ENCODE peak calls at places on chromosomes 3 and 15, in five cellular contexts. C is stomach, J is ascending aorta, I is neural progenitor cell, V is fibroblast of lung. H is an unnamed sample.
A peak's percentile ranks its signal among the peaks of the same experiment; 100 is the strongest.

GRCh38 chr3:100737334-100737733 is 28.0 kb downstream of the TFG start:
- DNase-seq in J (no peak), C (no peak), I (peak; percentile 68), V (peak; percentile 22), H (no peak)

GRCh38 chr3:98968824-98969223 is 67.3 kb upstream of the DCBLD2 start:
- DNase-seq in J (no peak), I (no peak), V (no peak), C (no peak), H (no peak)

GRCh38 chr15:40554164-40554530 is 10.7 kb downstream of the CCDC32 start:
- DNase-seq in I (peak; percentile 47), V (no peak), C (no peak), J (no peak), H (no peak)

GRCh38 chr15:39691229-39691628 is 91.4 kb downstream of the FSIP1 start:
- DNase-seq in V (peak; percentile 35), J (no peak), I (no peak), C (no peak), H (no peak)

GRCh38 chr3:171829841-171830559 is 13.1 kb upstream of the TMEM212 start:
- DNase-seq in V (peak; percentile 72), I (peak; percentile 76), C (peak; percentile 74), J (peak; percentile 75), H (peak; percentile 89)

GRCh38 chr3:34196914-34197313 is 398.5 kb downstream of the PDCD6IP start:
- DNase-seq in V (no peak), C (no peak), J (no peak), I (no peak), H (no peak)

GRCh38 chr3:32391643-32392529 is at the start of gene CMTM7:
- DNase-seq in J (peak; percentile 87), C (peak; percentile 79), I (peak; percentile 79), V (peak; percentile 53), H (peak; percentile 93)

GRCh38 chr3:65793495-65794200 is 245.1 kb downstream of the MAGI1 start:
- DNase-seq in C (no peak), I (no peak), J (no peak), V (peak; percentile 31), H (no peak)

GRCh38 chr3:197189633-197190032 is 108.8 kb downstream of the DLG1 start:
- DNase-seq in I (peak; percentile 14), V (no peak), J (no peak), C (no peak), H (no peak)

GRCh38 chr15:101523560-101523940 is 34.0 kb upstream of the PCSK6 start:
- DNase-seq in J (peak; percentile 42), I (no peak), C (no peak), V (no peak), H (peak; percentile 65)

GRCh38 chr3:65178703-65179102 is 490.9 kb upstream of the ADAMTS9 start:
- DNase-seq in J (no peak), V (peak; percentile 44), I (no peak), C (no peak), H (no peak)

GRCh38 chr15:90659481-90659880 is 57.7 kb upstream of the BLM start:
- DNase-seq in C (no peak), I (no peak), V (no peak), J (no peak), H (no peak)

GRCh38 chr3:65778966-65779365 is 259.8 kb downstream of the MAGI1 start:
- DNase-seq in J (no peak), I (no peak), C (no peak), V (peak; percentile 67), H (no peak)

GRCh38 chr15:99703603-99704443 is 29.4 kb downstream of the LYSMD4 start:
- DNase-seq in J (no peak), I (peak; percentile 16), C (no peak), V (peak; percentile 90), H (no peak)

GRCh38 chr3:46849686-46850467 is 13.4 kb downstream of the MYL3 start:
- DNase-seq in I (no peak), V (no peak), C (peak; percentile 17), J (peak; percentile 37), H (peak; percentile 47)

GRCh38 chr15:57198654-57199241 is 177.6 kb upstream of the CGNL1 start:
- DNase-seq in I (peak; percentile 60), V (peak; percentile 67), C (no peak), J (no peak), H (no peak)

GRCh38 chr3:5105050-5105449 is 17.0 kb upstream of the ARL8B start:
- DNase-seq in I (no peak), V (no peak), C (no peak), J (no peak), H (no peak)

GRCh38 chr3:124597273-124597672 is 133.0 kb upstream of the UMPS start:
- DNase-seq in V (no peak), I (no peak), C (no peak), J (peak; percentile 24), H (no peak)

GRCh38 chr15:34014556-34014955 is 24.4 kb downstream of the AVEN start:
- DNase-seq in J (no peak), I (no peak), V (peak; percentile 69), C (no peak), H (no peak)

GRCh38 chr3:170751083-170751893 is 118.7 kb downstream of the RPL22L1 start:
- DNase-seq in J (peak; percentile 92), C (peak; percentile 60), V (peak; percentile 92), I (no peak), H (no peak)

GRCh38 chr3:39079530-39079929 is 27.7 kb downstream of the WDR48 start:
- DNase-seq in J (no peak), C (no peak), V (no peak), I (no peak), H (no peak)

GRCh38 chr3:146161725-146162047 is 702 bp upstream of the PLOD2 start:
- DNase-seq in V (peak; percentile 72), J (peak; percentile 76), I (peak; percentile 27), C (peak; percentile 32), H (no peak)

GRCh38 chr15:77654975-77655374 is 22.3 kb upstream of the LINGO1 start:
- DNase-seq in J (no peak), I (peak; percentile 66), V (no peak), C (no peak), H (no peak)

GRCh38 chr3:194961555-194961954 is 275.9 kb downstream of the FAM43A start:
- DNase-seq in V (no peak), I (no peak), J (no peak), C (peak; percentile 22), H (no peak)

GRCh38 chr3:54781728-54782127 is 146.1 kb downstream of the LRTM1 start:
- DNase-seq in J (no peak), C (no peak), V (no peak), I (peak; percentile 21), H (no peak)

GRCh38 chr3:182697345-182697919 is 95.9 kb upstream of the ATP11B start:
- DNase-seq in J (no peak), I (no peak), V (no peak), C (no peak), H (no peak)

GRCh38 chr15:31353931-31354330 is 27.3 kb downstream of the KLF13 start:
- DNase-seq in J (no peak), C (no peak), V (peak; percentile 14), I (no peak), H (peak; percentile 80)

DNA sequence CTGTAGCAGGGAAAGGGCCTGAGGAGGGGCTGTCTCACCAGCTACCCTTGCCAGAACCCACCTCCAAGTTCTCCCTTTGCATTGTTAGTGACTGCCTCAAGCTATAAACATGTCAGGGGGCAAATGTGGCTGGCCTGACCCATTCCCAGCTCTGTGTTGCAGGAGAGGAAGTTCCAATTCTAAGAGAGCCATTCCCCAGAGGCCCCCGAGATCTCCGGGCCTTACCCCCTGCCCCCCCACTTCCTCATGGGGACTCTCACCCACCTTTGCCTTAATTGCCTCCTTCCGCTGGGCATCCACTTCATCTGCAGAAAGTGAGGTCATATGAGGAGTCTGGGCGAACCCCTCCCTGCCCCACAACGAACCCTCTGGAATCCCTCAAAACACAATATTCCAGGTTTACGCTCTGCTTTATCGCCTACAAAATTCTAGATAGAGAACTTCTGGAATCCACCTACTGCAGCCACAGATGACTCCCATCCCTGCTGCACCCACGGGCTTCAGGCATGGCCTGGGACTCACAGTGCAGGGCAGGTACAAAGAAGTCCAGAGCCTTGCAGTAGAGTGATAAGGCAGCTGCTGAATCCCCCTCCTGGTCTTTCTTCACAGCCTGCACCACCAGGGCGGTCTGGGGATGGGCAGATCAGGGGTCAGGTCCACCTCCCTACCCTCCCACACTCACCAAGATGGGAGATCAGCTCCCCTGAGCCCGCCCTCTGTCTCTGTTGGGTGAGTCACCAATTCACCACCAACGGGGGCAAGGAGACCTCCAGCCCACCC is 4.0 kb downstream of the ULK3 start:
- DNase-seq in V (no peak), C (no peak), I (no peak), J (no peak), H (no peak)
- H3K4me1 ChIP-seq in V (peaks cover 7% of the 10 kb centered on the region), C (peaks cover 21% of the 10 kb centered on the region), I (peaks cover 8% of the 10 kb centered on the region), J (peaks cover 4% of the 10 kb centered on the region), H (peaks cover 26% of the 10 kb centered on the region)

GRCh38 chr3:15797600-15798303 is at the start of gene ANKRD28:
- DNase-seq in C (no peak), V (peak; percentile 98), I (peak; percentile 61), J (no peak), H (no peak)

GRCh38 chr3:15800780-15801179 is 3.0 kb upstream of the ANKRD28 start:
- DNase-seq in C (no peak), J (no peak), V (peak; percentile 32), I (no peak), H (no peak)

GRCh38 chr3:15798533-15799245 is 910 bp upstream of the ANKRD28 start:
- DNase-seq in I (no peak), C (no peak), V (no peak), J (no peak), H (no peak)

GRCh38 chr3:15801298-15801697 is 3.5 kb upstream of the ANKRD28 start:
- DNase-seq in V (no peak), J (no peak), C (no peak), I (no peak), H (no peak)

DNA sequence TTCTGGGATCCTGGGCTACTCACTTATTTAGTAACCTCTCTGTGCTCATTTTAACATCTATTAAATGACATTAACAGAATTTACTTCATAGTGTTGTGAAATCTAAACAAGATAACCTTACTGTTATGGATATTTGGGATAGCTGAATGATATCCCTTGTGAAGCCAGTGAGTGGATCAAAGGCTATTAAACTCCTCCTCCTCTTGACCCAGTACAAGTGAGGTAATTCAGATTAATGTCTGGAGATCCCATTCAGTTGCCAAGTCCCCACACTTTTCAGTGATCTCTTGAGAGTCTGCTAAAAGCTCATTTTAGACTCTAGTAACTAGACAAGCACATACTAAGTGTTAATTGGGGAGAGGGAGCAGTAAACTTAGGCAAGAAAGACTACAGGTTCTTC is 2.5 kb upstream of the ANKRD28 start:
- DNase-seq in V (no peak), C (no peak), J (no peak), I (no peak), H (no peak)
- H3K4me1 ChIP-seq in V (peaks cover 2% of the 10 kb centered on the region), C (peaks cover 9% of the 10 kb centered on the region), J (peaks cover 6% of the 10 kb centered on the region), I (peaks cover 36% of the 10 kb centered on the region), H (peaks cover 63% of the 10 kb centered on the region)

GRCh38 chr15:66408254-66408653 is 21.5 kb downstream of the MAP2K1 start:
- DNase-seq in V (no peak), C (no peak), J (no peak), I (no peak), H (no peak)

GRCh38 chr15:66412213-66412612 is 25.5 kb downstream of the MAP2K1 start:
- DNase-seq in C (no peak), J (no peak), V (no peak), I (no peak), H (no peak)

GRCh38 chr15:66408690-66409089 is 22.0 kb downstream of the MAP2K1 start:
- DNase-seq in V (no peak), I (no peak), J (no peak), C (no peak), H (no peak)

GRCh38 chr15:66411190-66411589 is 24.5 kb downstream of the MAP2K1 start:
- DNase-seq in C (no peak), J (no peak), V (no peak), I (no peak), H (no peak)

GRCh38 chr15:66409565-66410108 is 22.9 kb downstream of the MAP2K1 start:
- DNase-seq in C (no peak), J (no peak), I (no peak), V (peak; percentile 18), H (no peak)
- H3K4me1 ChIP-seq in C (peaks cover 13% of the 10 kb centered on the region), J (peaks cover 8% of the 10 kb centered on the region), I (peaks cover 7% of the 10 kb centered on the region), V (no peaks in the 10 kb centered on the region), H (peaks cover 16% of the 10 kb centered on the region)

GRCh38 chr3:8575364-8576104 is 69.1 kb downstream of the SSUH2 start:
- DNase-seq in C (no peak), J (peak; percentile 62), V (peak; percentile 63), I (no peak), H (no peak)
- H3K4me1 ChIP-seq in C (no peaks in the 10 kb centered on the region), J (peaks cover 14% of the 10 kb centered on the region), V (peaks cover 22% of the 10 kb centered on the region), I (no peaks in the 10 kb centered on the region), H (peaks cover 29% of the 10 kb centered on the region)